ENCODE peak calls at places on chromosomes 7 and 10, in nine cellular contexts. C is right cardiac atrium; G is GF-D8; X is anterior cingulate cortex; N is hepatocyte; W is left ventricle myocardium inferior; Z is NCI-H1092; A is AG08395; S is activated T-cell treated with anti-CD3 and anti-CD28 coated beads, Interleukin-2, amount 50 U/mL, for 48 hours. T is an unnamed sample.

GRCh38 chr10:4074559-4075407 is 289.8 kb upstream of the KLF6 start:
- DNase-seq in C (no peak), S (no peak), X (no peak), W (peak; percentile 45), N (no peak), Z (no peak), G (no peak), A (no peak), T (no peak)

GRCh38 chr7:134724606-134725005 is 54.8 kb upstream of the CALD1 start:
- DNase-seq in Z (no peak), C (no peak), G (no peak), A (peak; percentile 47), N (no peak), X (no peak), S (no peak), W (no peak), T (no peak)

GRCh38 chr7:5452937-5453540 is 29.4 kb upstream of the TNRC18 start:
- DNase-seq in W (no peak), X (no peak), N (no peak), S (no peak), A (peak; percentile 67), Z (no peak), G (peak; percentile 62), C (peak; percentile 77), T (no peak)

GRCh38 chr10:49484501-49485230 is 54.3 kb downstream of the ERCC6 start:
- DNase-seq in G (no peak), W (no peak), Z (no peak), X (no peak), S (no peak), A (no peak), N (no peak), C (no peak), T (no peak)

GRCh38 chr10:62597226-62597625 is 207.3 kb upstream of the ADO start:
- DNase-seq in Z (no peak), X (no peak), N (no peak), W (no peak), S (no peak), G (no peak), C (no peak), A (peak; percentile 72), T (no peak)

GRCh38 chr10:51433949-51434348 is 265.4 kb downstream of the CSTF2T start:
- DNase-seq in S (no peak), G (no peak), C (no peak), N (no peak), X (no peak), A (no peak), Z (no peak), W (no peak), T (no peak)

GRCh38 chr7:41472427-41473125 is 230.3 kb downstream of the INHBA start:
- DNase-seq in W (no peak), N (no peak), G (no peak), S (no peak), X (no peak), Z (no peak), C (no peak), A (peak; percentile 47), T (no peak)

GRCh38 chr10:33010132-33011037 is 52.4 kb upstream of the ITGB1 start:
- DNase-seq in S (no peak), G (no peak), N (peak; percentile 54), C (no peak), A (peak; percentile 81), W (no peak), Z (no peak), X (no peak), T (peak; percentile 84)

GRCh38 chr10:22626784-22627183 is 87.6 kb downstream of the PIP4K2A start:
- DNase-seq in G (no peak), A (no peak), W (no peak), C (no peak), X (no peak), N (no peak), Z (no peak), S (no peak), T (no peak)

GRCh38 chr10:73762915-73763314 is 18.7 kb downstream of the SEC24C start:
- DNase-seq in C (no peak), A (no peak), S (no peak), N (no peak), Z (no peak), X (no peak), G (no peak), W (no peak), T (no peak)

GRCh38 chr10:48450811-48451466 is 144.5 kb downstream of the MAPK8 start:
- DNase-seq in N (peak; percentile 3), X (no peak), C (no peak), W (no peak), Z (no peak), G (no peak), S (no peak), A (no peak), T (no peak)

GRCh38 chr7:38229386-38229785 is 44.0 kb downstream of the TARP start:
- DNase-seq in W (no peak), Z (no peak), A (peak; percentile 27), C (no peak), G (no peak), X (no peak), N (no peak), S (no peak), T (no peak)

GRCh38 chr10:63375006-63375405 is 90.8 kb downstream of the JMJD1C start:
- DNase-seq in W (no peak), N (no peak), S (no peak), C (no peak), G (peak; percentile 14), A (no peak), X (no peak), Z (no peak), T (no peak)

GRCh38 chr10:114021135-114021534 is 22.5 kb upstream of the ADRB1 start:
- DNase-seq in A (no peak), S (no peak), C (peak; percentile 53), Z (no peak), G (no peak), N (no peak), W (peak; percentile 30), X (no peak), T (no peak)

GRCh38 chr10:43320226-43320625 is 51.2 kb upstream of the FXYD4 start:
- DNase-seq in A (no peak), X (no peak), N (no peak), W (no peak), Z (no peak), G (no peak), C (no peak), S (no peak), T (no peak)

GRCh38 chr7:28802450-28802849 is 155.7 kb downstream of the TRIL start:
- DNase-seq in Z (no peak), W (no peak), S (no peak), X (no peak), C (no peak), N (no peak), G (no peak), A (no peak), T (no peak)

GRCh38 chr7:85052056-85052737 is 134.7 kb downstream of the SEMA3D start:
- DNase-seq in W (no peak), Z (no peak), N (no peak), C (no peak), X (no peak), S (no peak), A (no peak), G (no peak), T (no peak)

GRCh38 chr7:1011297-1012003 is 28.5 kb downstream of the CYP2W1 start:
- DNase-seq in X (no peak), N (no peak), C (no peak), A (no peak), W (no peak), Z (no peak), G (no peak), S (no peak), T (no peak)

GRCh38 chr7:35248576-35249536 is 5.0 kb downstream of the TBX20 start:
- DNase-seq in G (no peak), S (no peak), C (peak; percentile 63), W (no peak), N (no peak), X (no peak), A (no peak), Z (no peak), T (no peak)

GRCh38 chr7:102009628-102010027 is 192.2 kb downstream of the CUX1 start:
- DNase-seq in C (no peak), A (no peak), N (peak; percentile 53), W (no peak), X (no peak), S (no peak), G (no peak), Z (no peak), T (no peak)

GRCh38 chr7:91043181-91043580 is 221.1 kb upstream of the FZD1 start:
- DNase-seq in Z (no peak), W (no peak), S (no peak), A (no peak), N (no peak), X (no peak), G (no peak), C (no peak), T (no peak)

GRCh38 chr10:12689893-12690292 is 311.6 kb downstream of the CCDC3 start:
- DNase-seq in S (no peak), W (no peak), A (no peak), X (no peak), C (no peak), G (no peak), Z (no peak), N (no peak), T (no peak)

GRCh38 chr7:662576-662975 is 63.9 kb upstream of the DNAAF5 start:
- DNase-seq in C (peak; percentile 36), W (no peak), N (no peak), S (no peak), X (no peak), G (no peak), Z (no peak), A (no peak), T (no peak)

GRCh38 chr10:73781879-73782748 is at the start of gene CHCHD1:
- DNase-seq in W (peak; percentile 94), N (peak; percentile 94), C (peak; percentile 97), A (peak; percentile 91), X (peak; percentile 81), G (peak; percentile 70), Z (peak; percentile 65), S (peak; percentile 96), T (peak; percentile 87)

GRCh38 chr7:132430863-132431822 is 145.1 kb downstream of the PLXNA4 start:
- DNase-seq in X (no peak), N (peak; percentile 50), Z (no peak), G (peak; percentile 69), W (no peak), C (peak; percentile 72), S (peak; percentile 64), A (peak; percentile 91), T (peak; percentile 68)

GRCh38 chr10:123967626-123968243 is 76.1 kb upstream of the CPXM2 start:
- DNase-seq in Z (no peak), G (no peak), A (peak; percentile 88), N (peak; percentile 86), W (peak; percentile 58), X (peak; percentile 44), C (peak; percentile 87), S (peak; percentile 77), T (peak; percentile 71)

GRCh38 chr7:70506463-70506862 is 625.5 kb upstream of the GALNT17 start:
- DNase-seq in C (no peak), S (no peak), A (no peak), N (peak; percentile 53), G (no peak), X (no peak), W (no peak), Z (no peak), T (peak; percentile 7)

GRCh38 chr7:150909192-150909591 is 56.9 kb downstream of the AOC1 start:
- DNase-seq in G (peak; percentile 22), X (no peak), C (no peak), Z (no peak), S (peak; percentile 39), A (no peak), W (no peak), N (no peak), T (no peak)

GRCh38 chr7:130352335-130353074 is 7.9 kb downstream of the CPA5 start:
- DNase-seq in S (no peak), Z (peak; percentile 99), N (no peak), C (no peak), A (peak; percentile 57), G (no peak), W (no peak), X (no peak), T (peak; percentile 36)

GRCh38 chr10:125911145-125911544 is 14.8 kb downstream of the FANK1 start:
- DNase-seq in C (no peak), X (no peak), Z (no peak), A (no peak), W (no peak), S (no peak), N (peak; percentile 54), G (no peak), T (no peak)

GRCh38 chr10:38038107-38038931 is 27.8 kb downstream of the ZNF33A start:
- DNase-seq in Z (no peak), A (no peak), C (no peak), N (no peak), W (no peak), X (no peak), S (no peak), G (no peak), T (no peak)

T was measured in LoVo.